ENCODE peak calls at places on chromosomes 4 and X, in five cellular contexts. H, V, O, W and F are unnamed samples.

GRCh38 chr4:79584352-79584751 is 176.3 kb upstream of the GK2 start:
- DNase-seq in V (no peak), O (no peak), W (no peak), H (no peak), F (no peak)

GRCh38 chr4:17511041-17511949 is 595 bp downstream of the QDPR start:
- DNase-seq in V (peak; percentile 75), O (peak; percentile 62), W (peak; percentile 87), H (peak; percentile 46), F (peak; percentile 24)

GRCh38 chrX:56232221-56233082 is at the start of gene KLF8:
- DNase-seq in W (peak; percentile 80), V (peak; percentile 71), H (no peak), O (peak; percentile 58), F (peak; percentile 21)

GRCh38 chr4:127000090-127000489 is 632.7 kb upstream of the INTU start:
- DNase-seq in V (no peak), H (no peak), W (no peak), O (no peak), F (no peak)

GRCh38 chr4:26120098-26120795 is 200.6 kb upstream of the RBPJ start:
- DNase-seq in O (no peak), V (no peak), W (no peak), H (no peak), F (no peak)

GRCh38 chrX:137430984-137431475 is 134.9 kb upstream of the ZIC3 start:
- DNase-seq in O (no peak), V (no peak), H (no peak), W (no peak), F (no peak)

GRCh38 chr4:156971623-156972369 is at the start of gene PDGFC:
- DNase-seq in H (peak; percentile 57), W (peak; percentile 95), O (peak; percentile 81), V (peak; percentile 84), F (peak; percentile 85)

GRCh38 chr4:8297141-8297601 is 27.6 kb downstream of the HTRA3 start:
- DNase-seq in W (peak; percentile 43), O (peak; percentile 11), V (no peak), H (no peak), F (no peak)

GRCh38 chr4:151652841-151653547 is 107.8 kb downstream of the GATB start:
- DNase-seq in O (no peak), W (no peak), H (no peak), V (no peak), F (no peak)

GRCh38 chrX:154327026-154327820 is 31.6 kb downstream of the TKTL1 start:
- DNase-seq in W (no peak), O (no peak), V (peak; percentile 32), H (no peak), F (no peak)

GRCh38 chr4:158758142-158758541 is 10.7 kb upstream of the FNIP2 start:
- DNase-seq in V (no peak), H (no peak), O (no peak), W (no peak), F (no peak)

GRCh38 chrX:48516285-48516684 is 5.3 kb upstream of the EBP start:
- DNase-seq in V (no peak), W (no peak), O (no peak), H (no peak), F (no peak)

GRCh38 chrX:51894697-51895336 is 1.4 kb downstream of the MAGED1 start:
- DNase-seq in W (peak; percentile 53), V (peak; percentile 60), O (peak; percentile 25), H (no peak), F (no peak)

GRCh38 chr4:101169044-101170014 is 178.0 kb downstream of the PPP3CA start:
- DNase-seq in H (peak; percentile 85), O (peak; percentile 18), V (peak; percentile 76), W (no peak), F (peak; percentile 58)

GRCh38 chr4:25060586-25061340 is 30.0 kb upstream of the LGI2 start:
- DNase-seq in W (no peak), O (peak; percentile 35), V (no peak), H (no peak), F (no peak)

GRCh38 chr4:114495471-114495928 is 103.1 kb upstream of the UGT8 start:
- DNase-seq in W (no peak), H (no peak), O (no peak), V (no peak), F (no peak)

GRCh38 chr4:19213388-19213787 is 1038.3 kb upstream of the SLIT2 start:
- DNase-seq in W (no peak), O (no peak), V (no peak), H (no peak), F (no peak)

GRCh38 chr4:4182835-4183568 is 43.7 kb downstream of the OTOP1 start:
- DNase-seq in H (peak; percentile 5), V (peak; percentile 35), W (no peak), O (no peak), F (peak; percentile 40)

GRCh38 chr4:81723044-81723884 is 251.6 kb upstream of the RASGEF1B start:
- DNase-seq in V (no peak), O (no peak), H (no peak), W (no peak), F (no peak)

GRCh38 chr4:130705023-130705422 is 1609.1 kb downstream of the C4orf33 start:
- DNase-seq in O (no peak), V (no peak), H (no peak), W (no peak), F (no peak)

GRCh38 chrX:121831601-121832000 is 784.2 kb downstream of the GLUD2 start:
- DNase-seq in H (no peak), O (no peak), W (no peak), V (no peak), F (no peak)

GRCh38 chr4:20754091-20754490 is 53.8 kb downstream of the PACRGL start:
- DNase-seq in H (no peak), O (no peak), W (no peak), V (no peak), F (no peak)

GRCh38 chr4:20761382-20761781 is 61.1 kb downstream of the PACRGL start:
- DNase-seq in W (no peak), V (no peak), O (no peak), H (no peak), F (no peak)

GRCh38 chr4:20764353-20764752 is 64.1 kb downstream of the PACRGL start:
- DNase-seq in V (no peak), O (no peak), W (no peak), H (no peak), F (no peak)

GRCh38 chr4:20761826-20762225 is 61.6 kb downstream of the PACRGL start:
- DNase-seq in W (no peak), O (no peak), V (no peak), H (no peak), F (no peak)

GRCh38 chr4:20760053-20760452 is 59.8 kb downstream of the PACRGL start:
- DNase-seq in O (no peak), W (no peak), V (no peak), H (peak; percentile 1), F (no peak)
- TF ChIP-seq CTCF in O (no peak), W (no peak), V (no peak), H (no peak), F (no peak)

GRCh38 chr4:38856046-38856445 is 571 bp downstream of the TLR6 start:
- DNase-seq in V (peak; percentile 24), O (no peak), W (no peak), H (peak; percentile 39), F (no peak)

GRCh38 chr4:38858097-38858420 is 1.4 kb upstream of the TLR6 start:
- DNase-seq in V (no peak), W (no peak), O (no peak), H (no peak), F (no peak)

GRCh38 chr4:38857354-38858096 is 908 bp upstream of the TLR6 start:
- DNase-seq in W (no peak), V (no peak), H (peak; percentile 88), O (peak; percentile 31), F (peak; percentile 27)

GRCh38 chr4:38855466-38855865 is 1.2 kb downstream of the TLR6 start:
- DNase-seq in W (no peak), V (no peak), O (no peak), H (no peak), F (no peak)

DNA sequence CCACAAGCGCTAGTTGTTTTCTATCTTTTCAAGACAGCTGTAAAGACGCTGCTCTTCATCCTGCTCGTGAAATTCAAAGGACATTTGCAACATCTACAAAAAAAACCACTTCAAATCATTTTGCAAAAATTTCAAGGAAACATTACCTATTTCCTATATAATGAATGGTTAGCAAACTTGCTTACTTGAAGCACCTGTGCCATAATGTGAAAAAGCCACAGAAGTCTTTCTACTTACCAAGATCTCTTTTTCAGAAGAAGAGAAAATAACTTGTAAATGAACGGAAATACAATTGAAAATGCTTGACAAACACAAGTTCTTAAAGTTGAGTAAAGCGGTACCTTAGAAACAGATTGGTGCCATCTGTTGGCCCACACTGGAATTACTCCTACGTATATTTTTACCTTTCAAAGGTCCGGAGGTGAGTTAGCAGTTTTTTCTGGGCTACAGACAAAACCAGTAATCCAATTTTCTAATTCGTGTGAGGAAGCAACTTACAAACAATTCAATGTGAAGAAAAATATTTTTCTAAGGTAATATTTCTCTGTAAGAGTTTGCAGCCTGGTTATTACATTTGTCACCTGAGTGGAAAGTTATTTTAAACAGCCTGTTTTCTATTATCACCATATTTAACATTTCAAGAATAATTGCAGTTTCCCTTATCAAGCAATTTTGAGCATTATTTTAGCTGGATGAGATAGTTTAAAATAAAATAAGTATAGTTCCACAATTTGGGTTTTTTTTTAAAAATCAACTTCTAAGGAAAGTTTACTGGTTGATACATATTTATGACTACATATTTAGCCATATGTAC is at the start of gene TLR6:
- DNase-seq in H (peak; percentile 88), O (no peak), V (peak; percentile 80), W (no peak), F (peak; percentile 62)
- TF ChIP-seq CTCF in H (peak; percentile 70), O (peak; percentile 77), V (peak; percentile 83), W (peak; percentile 81), F (no peak)

GRCh38 chrX:68490644-68491043 is 8.2 kb upstream of the YIPF6 start:
- DNase-seq in W (no peak), O (no peak), V (no peak), H (peak; percentile 74), F (peak; percentile 41)
- TF ChIP-seq CTCF in W (peak; percentile 36), O (no peak), V (peak; percentile 16), H (peak; percentile 42), F (peak; percentile 26)

GRCh38 chr4:14868426-14868825 is 133.9 kb upstream of the CPEB2 start:
- DNase-seq in O (no peak), V (no peak), H (no peak), W (no peak), F (no peak)

GRCh38 chr4:14874990-14875389 is 127.3 kb upstream of the CPEB2 start:
- DNase-seq in W (no peak), O (no peak), V (no peak), H (no peak), F (no peak)

GRCh38 chr4:14877246-14878220 is 124.7 kb upstream of the CPEB2 start:
- DNase-seq in V (no peak), O (no peak), W (no peak), H (no peak), F (no peak)

GRCh38 chr4:14867847-14868246 is 134.4 kb upstream of the CPEB2 start:
- DNase-seq in V (no peak), H (no peak), O (no peak), W (no peak), F (no peak)

GRCh38 chr4:14871676-14872430 is 130.4 kb upstream of the CPEB2 start:
- DNase-seq in V (peak; percentile 47), O (no peak), H (peak; percentile 25), W (peak; percentile 69), F (peak; percentile 52)
- TF ChIP-seq CTCF in V (peak; percentile 23), O (no peak), H (no peak), W (peak; percentile 41), F (peak; percentile 50)

DNA sequence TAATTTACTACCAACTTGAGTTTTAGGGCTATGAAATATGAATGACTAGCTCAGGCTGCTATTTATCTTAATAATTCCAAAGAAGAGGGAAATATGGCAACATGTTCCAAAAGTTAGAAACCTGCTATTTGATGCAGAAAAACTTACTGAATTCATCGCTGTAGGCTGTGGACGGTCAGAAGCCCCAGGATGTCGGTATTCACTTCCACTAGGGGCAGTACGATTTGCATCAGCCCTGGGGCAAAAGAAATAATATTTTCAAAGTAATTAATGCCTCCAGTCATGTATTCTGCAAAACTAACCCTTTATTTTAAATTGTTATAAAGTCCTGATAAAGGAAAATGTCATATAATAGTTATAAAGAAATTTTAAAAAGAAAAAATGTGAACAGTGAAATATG is 4.5 kb downstream of the PLRG1 start:
- DNase-seq in W (no peak), O (no peak), H (no peak), V (no peak), F (no peak)
- TF ChIP-seq CTCF in W (no peak), O (no peak), H (no peak), V (no peak), F (no peak)